ENCODE peak calls at places on chromosomes 1 and 21, in ten cellular contexts. P is glutamatergic neuron; G is dorsolateral prefrontal cortex; O is HepG2; U is psoas muscle; Q is AG04450; H is brain microvascular endothelial cell; M is transverse colon; T is CD8-positive, alpha-beta T cell; D is neural crest cell. F is an unnamed sample.

GRCh38 chr1:34885405-34886247 is 26.1 kb upstream of the SMIM12 start:
- DNase-seq in P (peak), G (no peak), O (no peak), U (peak), Q (no peak), H (peak), M (peak), T (peak), D (peak), F (peak)

GRCh38 chr1:160017592-160017991 is 14.2 kb downstream of the PIGM start:
- DNase-seq in P (no peak), G (no peak), O (no peak), U (no peak), Q (no peak), H (no peak), M (no peak), T (no peak), D (no peak), F (no peak)

GRCh38 chr1:168506204-168506819 is 37.5 kb downstream of the XCL2 start:
- DNase-seq in P (no peak), G (no peak), O (no peak), U (no peak), Q (no peak), H (peak), M (no peak), T (no peak), D (no peak), F (no peak)

GRCh38 chr1:96995351-96995750 is 273.8 kb downstream of the PTBP2 start:
- DNase-seq in P (no peak), G (no peak), O (no peak), U (no peak), Q (no peak), H (no peak), M (no peak), T (no peak), D (no peak), F (no peak)

GRCh38 chr1:84267476-84267875 is 34.0 kb upstream of the SAMD13 start:
- DNase-seq in P (no peak), G (no peak), O (no peak), U (no peak), Q (no peak), H (no peak), M (no peak), T (no peak), D (no peak), F (no peak)

GRCh38 chr21:21714396-21714795 is 716.2 kb downstream of the NCAM2 start:
- DNase-seq in P (no peak), G (no peak), O (no peak), U (no peak), Q (peak), H (peak), M (no peak), T (no peak), D (no peak), F (no peak)

GRCh38 chr21:25855591-25855990 is 120.8 kb downstream of the GABPA start:
- DNase-seq in P (no peak), G (no peak), O (no peak), U (no peak), Q (no peak), H (no peak), M (no peak), T (no peak), D (no peak), F (peak)

GRCh38 chr21:45248893-45249381 is 38.8 kb downstream of the POFUT2 start:
- DNase-seq in P (no peak), G (no peak), O (no peak), U (no peak), Q (no peak), H (no peak), M (peak), T (no peak), D (no peak), F (no peak)

GRCh38 chr1:199857103-199857502 is 170.4 kb upstream of the NR5A2 start:
- DNase-seq in P (no peak), G (no peak), O (no peak), U (no peak), Q (no peak), H (peak), M (no peak), T (no peak), D (no peak), F (no peak)

GRCh38 chr1:151617995-151618394 is 6.1 kb downstream of the SNX27 start:
- DNase-seq in P (no peak), G (no peak), O (no peak), U (no peak), Q (no peak), H (no peak), M (no peak), T (no peak), D (no peak), F (no peak)

GRCh38 chr1:172397221-172397620 is 23.3 kb upstream of the C1orf105 start:
- DNase-seq in P (no peak), G (no peak), O (no peak), U (no peak), Q (no peak), H (no peak), M (no peak), T (no peak), D (no peak), F (no peak)

GRCh38 chr1:22418852-22419480 is 32.7 kb upstream of the ZBTB40 start:
- DNase-seq in P (no peak), G (no peak), O (no peak), U (no peak), Q (no peak), H (peak), M (no peak), T (no peak), D (no peak), F (no peak)

GRCh38 chr1:170461362-170461761 is 70.6 kb upstream of the GORAB start:
- DNase-seq in P (no peak), G (no peak), O (no peak), U (no peak), Q (no peak), H (no peak), M (no peak), T (no peak), D (no peak), F (no peak)

GRCh38 chr1:158520955-158521665 is 33.1 kb downstream of the OR6Y1 start:
- DNase-seq in P (no peak), G (no peak), O (no peak), U (no peak), Q (no peak), H (no peak), M (no peak), T (no peak), D (no peak), F (no peak)

GRCh38 chr1:117803318-117803717 is 126.1 kb downstream of the GDAP2 start:
- DNase-seq in P (no peak), G (no peak), O (no peak), U (no peak), Q (no peak), H (no peak), M (no peak), T (no peak), D (no peak), F (no peak)

GRCh38 chr1:78388275-78388674 is 102.5 kb upstream of the PTGFR start:
- DNase-seq in P (no peak), G (no peak), O (no peak), U (no peak), Q (no peak), H (no peak), M (no peak), T (no peak), D (no peak), F (no peak)

GRCh38 chr1:167663002-167663772 is 33.2 kb downstream of the RCSD1 start:
- DNase-seq in P (no peak), G (no peak), O (no peak), U (peak), Q (no peak), H (peak), M (no peak), T (no peak), D (no peak), F (peak)

GRCh38 chr1:198056255-198056654 is 100.5 kb upstream of the NEK7 start:
- DNase-seq in P (peak), G (no peak), O (peak), U (no peak), Q (no peak), H (no peak), M (no peak), T (no peak), D (no peak), F (no peak)

GRCh38 chr1:59428828-59429227 is 131.9 kb downstream of the FGGY start:
- DNase-seq in P (no peak), G (no peak), O (no peak), U (no peak), Q (no peak), H (no peak), M (peak), T (no peak), D (no peak), F (no peak)
- TF ChIP-seq CTCF in P (no peak), G (no peak), O (no peak), U (no peak), Q (no peak), H (no peak), M (no peak), T (no peak), D (no peak), F (no peak)

DNA sequence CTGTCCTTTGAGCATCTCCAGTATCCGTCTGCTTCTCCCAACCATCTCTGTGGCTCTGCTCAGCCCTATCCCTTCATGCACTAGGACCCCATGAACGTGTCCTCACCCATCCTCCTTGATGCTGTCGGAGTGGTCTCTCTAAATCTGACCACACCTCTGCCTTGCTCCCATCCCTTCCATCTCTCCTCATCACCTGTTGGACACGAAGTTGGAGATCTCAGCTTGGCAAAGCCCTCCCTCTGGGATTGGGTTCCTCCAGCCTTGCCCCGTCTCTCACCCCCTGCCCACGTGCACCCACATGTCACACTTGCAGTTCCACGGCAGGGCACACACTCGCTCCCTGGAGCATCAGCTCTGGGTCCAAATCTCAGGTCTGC is 135.7 kb downstream of the ACTL8 start:
- DNase-seq in P (no peak), G (no peak), O (no peak), U (no peak), Q (no peak), H (no peak), M (no peak), T (no peak), D (no peak), F (no peak)
- TF ChIP-seq CTCF in P (no peak), G (no peak), O (no peak), U (no peak), Q (no peak), H (no peak), M (no peak), T (no peak), D (no peak), F (no peak)

GRCh38 chr1:42958488-42959317 is at the start of gene SLC2A1:
- DNase-seq in P (peak), G (peak), O (peak), U (peak), Q (peak), H (peak), M (peak), T (peak), D (peak), F (peak)
- TF ChIP-seq CTCF in P (no peak), G (no peak), O (no peak), U (no peak), Q (no peak), H (peak), M (no peak), T (no peak), D (no peak), F (no peak)

GRCh38 chr1:6088956-6089355 is 43.3 kb downstream of the KCNAB2 start:
- DNase-seq in P (no peak), G (no peak), O (no peak), U (no peak), Q (no peak), H (no peak), M (no peak), T (no peak), D (no peak), F (no peak)
- TF ChIP-seq CTCF in P (no peak), G (no peak), O (no peak), U (no peak), Q (no peak), H (no peak), M (no peak), T (no peak), D (no peak), F (no peak)

F was measured in B cell.